ENCODE peak calls at places on chromosomes 2 and 18, in five cellular contexts. One of them, this sample, is unnamed.

GRCh38 chr2:78999410-78999809 is 26.1 kb upstream of the REG3G start:
- DNase-seq in GM04504: no peak
- DNase-seq in breast epithelium: no peak
- DNase-seq in stimulated activated CD8-positive, alpha-beta memory T cell treated with anti-CD3 and anti-CD28 coated beads, Interleukin-7, amount 100 ng/mL, for 1 hour: no peak
- DNase-seq in neural progenitor cell: peak; percentile 31
- DNase-seq in this sample: peak; percentile 54

GRCh38 chr2:9303528-9304225 is 97.1 kb downstream of the ASAP2 start:
- DNase-seq in stimulated activated CD8-positive, alpha-beta memory T cell treated with anti-CD3 and anti-CD28 coated beads, Interleukin-7, amount 100 ng/mL, for 1 hour: no peak
- DNase-seq in neural progenitor cell: no peak
- DNase-seq in breast epithelium: no peak
- DNase-seq in GM04504: no peak
- DNase-seq in this sample: no peak

GRCh38 chr2:44912660-44913059 is 28.8 kb upstream of the SIX3 start:
- DNase-seq in stimulated activated CD8-positive, alpha-beta memory T cell treated with anti-CD3 and anti-CD28 coated beads, Interleukin-7, amount 100 ng/mL, for 1 hour: no peak
- DNase-seq in breast epithelium: no peak
- DNase-seq in GM04504: peak; percentile 28
- DNase-seq in neural progenitor cell: no peak
- DNase-seq in this sample: no peak

GRCh38 chr2:240024766-240025165 is 376 bp downstream of the NDUFA10 start:
- DNase-seq in GM04504: no peak
- DNase-seq in stimulated activated CD8-positive, alpha-beta memory T cell treated with anti-CD3 and anti-CD28 coated beads, Interleukin-7, amount 100 ng/mL, for 1 hour: no peak
- DNase-seq in neural progenitor cell: peak; percentile 26
- DNase-seq in breast epithelium: peak; percentile 19
- DNase-seq in this sample: peak; percentile 39

GRCh38 chr2:74560591-74560990 is 6.1 kb downstream of the DOK1 start:
- DNase-seq in breast epithelium: peak; percentile 58
- DNase-seq in neural progenitor cell: no peak
- DNase-seq in GM04504: no peak
- DNase-seq in stimulated activated CD8-positive, alpha-beta memory T cell treated with anti-CD3 and anti-CD28 coated beads, Interleukin-7, amount 100 ng/mL, for 1 hour: no peak
- DNase-seq in this sample: peak; percentile 26

GRCh38 chr2:216691210-216691741 is 4.1 kb downstream of the IGFBP5 start:
- DNase-seq in GM04504: no peak
- DNase-seq in stimulated activated CD8-positive, alpha-beta memory T cell treated with anti-CD3 and anti-CD28 coated beads, Interleukin-7, amount 100 ng/mL, for 1 hour: no peak
- DNase-seq in breast epithelium: peak; percentile 77
- DNase-seq in neural progenitor cell: peak; percentile 81
- DNase-seq in this sample: peak; percentile 81

GRCh38 chr18:55390898-55391297 is 197.1 kb downstream of the TCF4 start:
- DNase-seq in stimulated activated CD8-positive, alpha-beta memory T cell treated with anti-CD3 and anti-CD28 coated beads, Interleukin-7, amount 100 ng/mL, for 1 hour: no peak
- DNase-seq in neural progenitor cell: no peak
- DNase-seq in breast epithelium: no peak
- DNase-seq in GM04504: no peak
- DNase-seq in this sample: no peak

GRCh38 chr2:21005111-21005699 is 38.7 kb downstream of the APOB start:
- DNase-seq in neural progenitor cell: no peak
- DNase-seq in breast epithelium: no peak
- DNase-seq in stimulated activated CD8-positive, alpha-beta memory T cell treated with anti-CD3 and anti-CD28 coated beads, Interleukin-7, amount 100 ng/mL, for 1 hour: no peak
- DNase-seq in GM04504: no peak
- DNase-seq in this sample: no peak

GRCh38 chr2:223929575-223930001 is 15.5 kb downstream of the WDFY1 start:
- DNase-seq in neural progenitor cell: no peak
- DNase-seq in stimulated activated CD8-positive, alpha-beta memory T cell treated with anti-CD3 and anti-CD28 coated beads, Interleukin-7, amount 100 ng/mL, for 1 hour: no peak
- DNase-seq in breast epithelium: no peak
- DNase-seq in GM04504: no peak
- DNase-seq in this sample: no peak

GRCh38 chr2:53970095-53970897 is 497 bp downstream of the PSME4 start:
- DNase-seq in GM04504: peak; percentile 10
- DNase-seq in breast epithelium: peak; percentile 50
- DNase-seq in neural progenitor cell: peak; percentile 59
- DNase-seq in stimulated activated CD8-positive, alpha-beta memory T cell treated with anti-CD3 and anti-CD28 coated beads, Interleukin-7, amount 100 ng/mL, for 1 hour: peak; percentile 3
- DNase-seq in this sample: peak; percentile 39

GRCh38 chr2:190355968-190356657 is 12.7 kb downstream of the INPP1 start:
- DNase-seq in breast epithelium: no peak
- DNase-seq in neural progenitor cell: no peak
- DNase-seq in stimulated activated CD8-positive, alpha-beta memory T cell treated with anti-CD3 and anti-CD28 coated beads, Interleukin-7, amount 100 ng/mL, for 1 hour: no peak
- DNase-seq in GM04504: no peak
- DNase-seq in this sample: no peak

GRCh38 chr2:33212151-33212550 is 264.3 kb upstream of the RASGRP3 start:
- DNase-seq in stimulated activated CD8-positive, alpha-beta memory T cell treated with anti-CD3 and anti-CD28 coated beads, Interleukin-7, amount 100 ng/mL, for 1 hour: no peak
- DNase-seq in neural progenitor cell: no peak
- DNase-seq in GM04504: no peak
- DNase-seq in breast epithelium: no peak
- DNase-seq in this sample: no peak

GRCh38 chr2:854460-854859 is 96.2 kb upstream of the SNTG2 start:
- DNase-seq in breast epithelium: no peak
- DNase-seq in neural progenitor cell: peak; percentile 43
- DNase-seq in stimulated activated CD8-positive, alpha-beta memory T cell treated with anti-CD3 and anti-CD28 coated beads, Interleukin-7, amount 100 ng/mL, for 1 hour: no peak
- DNase-seq in GM04504: no peak
- DNase-seq in this sample: peak; percentile 88

GRCh38 chr2:42937171-42937875 is 144.9 kb upstream of the HAAO start:
- DNase-seq in breast epithelium: no peak
- DNase-seq in stimulated activated CD8-positive, alpha-beta memory T cell treated with anti-CD3 and anti-CD28 coated beads, Interleukin-7, amount 100 ng/mL, for 1 hour: no peak
- DNase-seq in neural progenitor cell: no peak
- DNase-seq in GM04504: no peak
- DNase-seq in this sample: no peak

GRCh38 chr2:97936199-97936598 is 59.5 kb downstream of the TMEM131 start:
- DNase-seq in stimulated activated CD8-positive, alpha-beta memory T cell treated with anti-CD3 and anti-CD28 coated beads, Interleukin-7, amount 100 ng/mL, for 1 hour: no peak
- DNase-seq in GM04504: no peak
- DNase-seq in breast epithelium: no peak
- DNase-seq in neural progenitor cell: peak; percentile 67
- DNase-seq in this sample: peak; percentile 83

GRCh38 chr2:33375054-33375453 is 101.4 kb upstream of the RASGRP3 start:
- DNase-seq in GM04504: no peak
- DNase-seq in stimulated activated CD8-positive, alpha-beta memory T cell treated with anti-CD3 and anti-CD28 coated beads, Interleukin-7, amount 100 ng/mL, for 1 hour: no peak
- DNase-seq in neural progenitor cell: no peak
- DNase-seq in breast epithelium: no peak
- DNase-seq in this sample: no peak

GRCh38 chr2:64488050-64488974 is 34.4 kb downstream of the LGALSL start:
- DNase-seq in breast epithelium: peak; percentile 37
- DNase-seq in neural progenitor cell: peak; percentile 83
- DNase-seq in GM04504: no peak
- DNase-seq in stimulated activated CD8-positive, alpha-beta memory T cell treated with anti-CD3 and anti-CD28 coated beads, Interleukin-7, amount 100 ng/mL, for 1 hour: peak; percentile 79
- DNase-seq in this sample: peak; percentile 89

GRCh38 chr2:218658671-218659257 is 659 bp downstream of the ZNF142 start:
- DNase-seq in neural progenitor cell: peak; percentile 70
- DNase-seq in stimulated activated CD8-positive, alpha-beta memory T cell treated with anti-CD3 and anti-CD28 coated beads, Interleukin-7, amount 100 ng/mL, for 1 hour: peak; percentile 4
- DNase-seq in breast epithelium: no peak
- DNase-seq in GM04504: no peak
- DNase-seq in this sample: peak; percentile 90

GRCh38 chr18:57649536-57650495 is 28.2 kb upstream of the NARS1 start:
- DNase-seq in GM04504: peak; percentile 57
- DNase-seq in neural progenitor cell: no peak
- DNase-seq in stimulated activated CD8-positive, alpha-beta memory T cell treated with anti-CD3 and anti-CD28 coated beads, Interleukin-7, amount 100 ng/mL, for 1 hour: no peak
- DNase-seq in breast epithelium: no peak
- DNase-seq in this sample: no peak

GRCh38 chr2:239928457-239929350 is 96.4 kb downstream of the NDUFA10 start:
- DNase-seq in breast epithelium: no peak
- DNase-seq in neural progenitor cell: peak; percentile 56
- DNase-seq in stimulated activated CD8-positive, alpha-beta memory T cell treated with anti-CD3 and anti-CD28 coated beads, Interleukin-7, amount 100 ng/mL, for 1 hour: no peak
- DNase-seq in GM04504: no peak
- DNase-seq in this sample: peak; percentile 44

GRCh38 chr2:75500633-75501032 is 60.1 kb downstream of the EVA1A start:
- DNase-seq in breast epithelium: no peak
- DNase-seq in neural progenitor cell: no peak
- DNase-seq in GM04504: no peak
- DNase-seq in stimulated activated CD8-positive, alpha-beta memory T cell treated with anti-CD3 and anti-CD28 coated beads, Interleukin-7, amount 100 ng/mL, for 1 hour: no peak
- DNase-seq in this sample: no peak

GRCh38 chr2:20643060-20643459 is 7.8 kb downstream of the HS1BP3 start:
- DNase-seq in breast epithelium: no peak
- DNase-seq in neural progenitor cell: no peak
- DNase-seq in stimulated activated CD8-positive, alpha-beta memory T cell treated with anti-CD3 and anti-CD28 coated beads, Interleukin-7, amount 100 ng/mL, for 1 hour: no peak
- DNase-seq in GM04504: no peak
- DNase-seq in this sample: no peak

GRCh38 chr2:96427917-96428316 is 77.2 kb downstream of the NEURL3 start:
- DNase-seq in neural progenitor cell: no peak
- DNase-seq in breast epithelium: peak; percentile 40
- DNase-seq in GM04504: peak; percentile 36
- DNase-seq in stimulated activated CD8-positive, alpha-beta memory T cell treated with anti-CD3 and anti-CD28 coated beads, Interleukin-7, amount 100 ng/mL, for 1 hour: no peak
- DNase-seq in this sample: no peak

GRCh38 chr2:239880396-239880795 is 144.7 kb downstream of the NDUFA10 start:
- DNase-seq in breast epithelium: no peak
- DNase-seq in stimulated activated CD8-positive, alpha-beta memory T cell treated with anti-CD3 and anti-CD28 coated beads, Interleukin-7, amount 100 ng/mL, for 1 hour: no peak
- DNase-seq in GM04504: no peak
- DNase-seq in neural progenitor cell: no peak
- DNase-seq in this sample: no peak

GRCh38 chr18:25348361-25349130 is 3.4 kb downstream of the ZNF521 start:
- DNase-seq in breast epithelium: peak; percentile 32
- DNase-seq in stimulated activated CD8-positive, alpha-beta memory T cell treated with anti-CD3 and anti-CD28 coated beads, Interleukin-7, amount 100 ng/mL, for 1 hour: no peak
- DNase-seq in neural progenitor cell: no peak
- DNase-seq in GM04504: no peak
- DNase-seq in this sample: no peak

GRCh38 chr18:25467226-25468065 is 115.5 kb upstream of the ZNF521 start:
- DNase-seq in breast epithelium: peak; percentile 69
- DNase-seq in stimulated activated CD8-positive, alpha-beta memory T cell treated with anti-CD3 and anti-CD28 coated beads, Interleukin-7, amount 100 ng/mL, for 1 hour: no peak
- DNase-seq in neural progenitor cell: peak; percentile 37
- DNase-seq in GM04504: no peak
- DNase-seq in this sample: no peak

GRCh38 chr18:3710712-3711269 is 260.8 kb downstream of the TGIF1 start:
- DNase-seq in neural progenitor cell: no peak
- DNase-seq in GM04504: no peak
- DNase-seq in breast epithelium: peak; percentile 39
- DNase-seq in stimulated activated CD8-positive, alpha-beta memory T cell treated with anti-CD3 and anti-CD28 coated beads, Interleukin-7, amount 100 ng/mL, for 1 hour: no peak
- DNase-seq in this sample: no peak

GRCh38 chr2:190209579-190209978 is 110.0 kb downstream of the HIBCH start:
- DNase-seq in neural progenitor cell: no peak
- DNase-seq in stimulated activated CD8-positive, alpha-beta memory T cell treated with anti-CD3 and anti-CD28 coated beads, Interleukin-7, amount 100 ng/mL, for 1 hour: no peak
- DNase-seq in GM04504: no peak
- DNase-seq in breast epithelium: no peak
- DNase-seq in this sample: no peak

GRCh38 chr18:75173125-75173432 is 35.9 kb downstream of the PTGR3 start:
- DNase-seq in GM04504: no peak
- DNase-seq in stimulated activated CD8-positive, alpha-beta memory T cell treated with anti-CD3 and anti-CD28 coated beads, Interleukin-7, amount 100 ng/mL, for 1 hour: no peak
- DNase-seq in breast epithelium: no peak
- DNase-seq in neural progenitor cell: peak; percentile 32
- DNase-seq in this sample: peak; percentile 35

GRCh38 chr2:233168919-233169318 is 82.6 kb upstream of the ATG16L1 start:
- DNase-seq in neural progenitor cell: no peak
- DNase-seq in GM04504: no peak
- DNase-seq in stimulated activated CD8-positive, alpha-beta memory T cell treated with anti-CD3 and anti-CD28 coated beads, Interleukin-7, amount 100 ng/mL, for 1 hour: no peak
- DNase-seq in breast epithelium: no peak
- DNase-seq in this sample: no peak

GRCh38 chr18:35055726-35056125 is 14.5 kb downstream of the MAPRE2 start:
- DNase-seq in GM04504: no peak
- DNase-seq in neural progenitor cell: no peak
- DNase-seq in stimulated activated CD8-positive, alpha-beta memory T cell treated with anti-CD3 and anti-CD28 coated beads, Interleukin-7, amount 100 ng/mL, for 1 hour: no peak
- DNase-seq in breast epithelium: no peak
- DNase-seq in this sample: no peak

GRCh38 chr2:75772908-75773630 is 62.4 kb upstream of the GCFC2 start:
- DNase-seq in GM04504: no peak
- DNase-seq in stimulated activated CD8-positive, alpha-beta memory T cell treated with anti-CD3 and anti-CD28 coated beads, Interleukin-7, amount 100 ng/mL, for 1 hour: no peak
- DNase-seq in breast epithelium: no peak
- DNase-seq in neural progenitor cell: peak; percentile 31
- DNase-seq in this sample: peak; percentile 71

This sample was measured in GM23338.